ENCODE peak calls at places on chromosomes 13 and 19, in six cellular contexts. H is H1, C is IMR-90, E is trophoblast cell, N is neuronal stem cell, Z is mesenchymal stem cell. O is an unnamed sample.

GRCh38 chr19:51084505-51084904 is 1.8 kb upstream of the KLK14 start:
- DNase-seq in N (no peak), Z (no peak), C (no peak), H (no peak), E (no peak), O (no peak)

GRCh38 chr19:15328312-15328711 is 4.0 kb downstream of the BRD4 start:
- DNase-seq in N (no peak), H (no peak), C (no peak), E (peak; percentile 49), Z (peak; percentile 55), O (no peak)

GRCh38 chr19:32814046-32814445 is 55.5 kb downstream of the SLC7A9 start:
- DNase-seq in E (no peak), C (no peak), H (no peak), Z (no peak), N (no peak), O (no peak)

GRCh38 chr19:55312621-55313117 is 12.5 kb downstream of the TMEM150B start:
- DNase-seq in Z (no peak), H (no peak), N (no peak), C (no peak), E (no peak), O (peak; percentile 28)

GRCh38 chr19:18281082-18282020 is at the start of gene JUND:
- DNase-seq in C (peak; percentile 98), Z (peak; percentile 96), H (peak; percentile 90), N (peak; percentile 99), E (peak; percentile 97), O (peak; percentile 97)

GRCh38 chr19:46537136-46538097 is 41.8 kb upstream of the PNMA8B start:
- DNase-seq in Z (peak; percentile 51), H (no peak), N (no peak), C (peak; percentile 29), E (peak; percentile 38), O (peak; percentile 68)

GRCh38 chr13:28636677-28637317 is 22.1 kb upstream of the POMP start:
- DNase-seq in H (peak; percentile 54), E (peak; percentile 82), C (peak; percentile 89), N (peak; percentile 38), Z (peak; percentile 84), O (peak; percentile 79)

GRCh38 chr13:102978168-102978567 is 88.0 kb downstream of the SLC10A2 start:
- DNase-seq in Z (no peak), N (no peak), H (no peak), E (no peak), C (no peak), O (no peak)

GRCh38 chr13:101449971-101450748 is 2.3 kb upstream of the ITGBL1 start:
- DNase-seq in Z (peak; percentile 83), N (no peak), C (peak; percentile 93), E (peak; percentile 58), H (no peak), O (no peak)

GRCh38 chr19:41746593-41747227 is 8.6 kb upstream of the CEACAM6 start:
- DNase-seq in C (peak; percentile 39), E (peak; percentile 54), Z (no peak), N (peak; percentile 3), H (no peak), O (peak; percentile 64)

GRCh38 chr13:52010890-52011689 is at the start of gene ATP7B:
- DNase-seq in C (no peak), Z (peak; percentile 41), E (no peak), N (peak; percentile 45), H (no peak), O (peak; percentile 62)

GRCh38 chr13:46475586-46475991 is 77.4 kb upstream of the LRCH1 start:
- DNase-seq in N (no peak), Z (peak; percentile 81), C (no peak), H (no peak), E (no peak), O (no peak)

GRCh38 chr13:110819203-110820014 is 95.5 kb downstream of the ANKRD10 start:
- DNase-seq in H (peak; percentile 43), Z (peak; percentile 66), N (peak; percentile 79), E (peak; percentile 76), C (peak; percentile 58), O (peak; percentile 84)

GRCh38 chr19:8320564-8321066 is 560 bp downstream of the NDUFA7 start:
- DNase-seq in C (no peak), Z (peak; percentile 37), H (no peak), E (no peak), N (no peak), O (no peak)

GRCh38 chr19:12825259-12826131 is 8.9 kb downstream of the RTBDN start:
- DNase-seq in Z (peak; percentile 39), N (no peak), H (no peak), C (no peak), E (peak; percentile 32), O (peak; percentile 93)

GRCh38 chr13:40440990-40441820 is 225.2 kb downstream of the FOXO1 start:
- DNase-seq in N (no peak), C (no peak), E (peak; percentile 68), H (no peak), Z (no peak), O (no peak)

GRCh38 chr19:2122982-2123381 is 26.3 kb downstream of the IZUMO4 start:
- DNase-seq in C (no peak), E (no peak), N (no peak), Z (no peak), H (no peak), O (no peak)

GRCh38 chr19:17389957-17390664 is 3.9 kb downstream of the CCDC194 start:
- DNase-seq in E (no peak), N (no peak), H (no peak), Z (no peak), C (no peak), O (no peak)

GRCh38 chr13:113907637-113908617 is 44.1 kb upstream of the GAS6 start:
- DNase-seq in H (no peak), E (peak; percentile 30), N (no peak), Z (peak; percentile 64), C (peak; percentile 97), O (no peak)

GRCh38 chr13:97434417-97435296 is 688 bp downstream of the RAP2A start:
- DNase-seq in N (peak; percentile 24), H (no peak), Z (peak; percentile 51), C (peak; percentile 20), E (peak; percentile 6), O (peak; percentile 44)

GRCh38 chr13:32537580-32538233 is 888 bp downstream of the N4BP2L2 start:
- DNase-seq in N (no peak), Z (no peak), C (no peak), E (peak; percentile 1), H (no peak), O (peak; percentile 29)

GRCh38 chr13:33799950-33800592 is 17.9 kb upstream of the RFC3 start:
- DNase-seq in Z (peak; percentile 30), C (peak; percentile 46), E (no peak), N (no peak), H (no peak), O (no peak)

GRCh38 chr13:44565881-44566280 is 10.2 kb downstream of the TSC22D1 start:
- DNase-seq in Z (no peak), H (no peak), N (no peak), C (peak; percentile 23), E (no peak), O (no peak)

GRCh38 chr13:113297370-113297871 is 382 bp downstream of the LAMP1 start:
- DNase-seq in N (no peak), C (no peak), Z (peak; percentile 51), E (peak; percentile 24), H (no peak), O (peak; percentile 45)

GRCh38 chr13:97726664-97727235 is 226.7 kb upstream of the IPO5 start:
- DNase-seq in Z (no peak), N (no peak), E (no peak), H (no peak), C (no peak), O (no peak)

GRCh38 chr19:1672038-1672768 is 19.8 kb upstream of the TCF3 start:
- DNase-seq in E (no peak), Z (peak; percentile 29), C (peak; percentile 30), N (no peak), H (no peak), O (peak; percentile 52)

GRCh38 chr19:48734625-48735024 is 5.8 kb downstream of the RASIP1 start:
- DNase-seq in H (no peak), E (no peak), N (no peak), Z (no peak), C (no peak), O (no peak)
- H3K14ac ChIP-seq in H (no peak overlapping the region), E (no peak overlapping the region), N (no peak overlapping the region), Z (no peak overlapping the region), C (no peak overlapping the region), O (no peak overlapping the region)

GRCh38 chr19:56639217-56639616 is 3.7 kb upstream of the SMIM17 start:
- DNase-seq in N (peak; percentile 53), C (peak; percentile 3), H (no peak), E (peak; percentile 13), Z (peak; percentile 5), O (no peak)
- H3K14ac ChIP-seq in N (no peak overlapping the region), C (no peak overlapping the region), H (no peak overlapping the region), E (no peak overlapping the region), Z (no peak overlapping the region), O (no peak overlapping the region)

GRCh38 chr19:58380037-58380735 is 644 bp downstream of the ZNF837 start:
- DNase-seq in N (no peak), H (no peak), Z (no peak), E (no peak), C (no peak), O (no peak)

GRCh38 chr19:58380736-58381459 is at the start of gene ZNF837:
- DNase-seq in E (peak; percentile 100), H (peak; percentile 100), C (peak; percentile 100), N (peak; percentile 100), Z (peak; percentile 100), O (peak; percentile 100)

GRCh38 chr19:58385313-58386165 is 1.5 kb upstream of the RPS5 start:
- DNase-seq in N (no peak), E (no peak), Z (no peak), C (no peak), H (no peak), O (peak; percentile 31)

GRCh38 chr19:58381460-58382220 is 810 bp upstream of the ZNF837 start:
- DNase-seq in H (no peak), N (no peak), E (no peak), Z (no peak), C (no peak), O (no peak)

DNA sequence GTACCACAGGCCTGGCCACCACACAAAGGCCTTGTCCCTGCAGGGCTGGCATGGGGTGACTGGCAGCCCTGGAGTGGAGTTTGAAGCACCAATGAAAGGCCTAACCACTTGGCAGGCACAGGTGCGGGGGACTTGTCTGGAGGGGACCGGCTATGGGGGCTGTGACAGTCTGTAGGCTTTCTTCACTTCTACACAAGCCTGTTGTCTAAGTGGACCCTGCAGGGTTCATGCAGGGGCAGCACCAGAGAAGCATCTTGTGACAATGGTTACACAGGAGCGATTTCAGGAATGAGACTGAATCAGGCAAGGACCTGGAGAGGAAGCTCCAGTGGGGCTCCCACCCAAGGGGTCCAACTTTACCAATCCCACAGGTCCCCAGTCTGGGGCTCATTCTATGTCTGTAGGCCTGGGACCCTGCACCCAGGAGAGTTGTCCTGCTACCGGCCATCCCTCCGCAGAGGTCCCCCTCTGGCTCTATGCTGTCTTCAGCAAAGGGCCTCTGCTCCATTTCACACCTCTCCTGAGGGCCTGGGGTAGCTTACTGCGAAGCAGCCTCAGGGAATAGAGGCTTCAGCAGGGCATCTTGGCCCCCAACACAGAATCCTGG is 2.3 kb upstream of the ZNF837 start:
- DNase-seq in Z (no peak), N (no peak), C (no peak), H (no peak), E (no peak), O (peak; percentile 24)
- H3K14ac ChIP-seq in Z (no peak overlapping the region), N (no peak overlapping the region), C (no peak overlapping the region), H (no peak overlapping the region), E (no peak overlapping the region), O (no peak overlapping the region)

DNA sequence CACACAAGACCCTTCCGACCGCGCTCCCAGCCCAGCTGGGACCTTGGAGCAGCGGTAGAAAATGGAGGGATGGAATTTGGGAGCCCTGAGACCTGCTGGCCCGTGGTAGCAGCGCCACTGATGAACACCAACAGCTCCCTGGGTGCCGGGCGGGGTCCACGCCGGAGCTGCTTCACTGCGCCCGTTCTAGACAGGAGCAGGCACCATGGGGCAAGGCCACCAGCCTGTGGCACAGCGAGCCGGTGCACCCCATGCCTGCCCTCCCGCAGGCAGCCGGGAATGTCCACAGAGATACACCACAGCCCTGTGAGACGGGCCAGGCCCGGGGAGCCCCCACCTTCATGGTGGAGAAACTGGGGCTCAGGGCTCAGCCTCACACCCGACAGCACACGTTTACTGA is 9.9 kb upstream of the SHC2 start:
- DNase-seq in N (no peak), E (no peak), C (no peak), H (no peak), Z (no peak), O (no peak)
- H3K14ac ChIP-seq in N (no peak overlapping the region), E (no peak overlapping the region), C (no peak overlapping the region), H (no peak overlapping the region), Z (no peak overlapping the region), O (no peak overlapping the region)

O was measured in H9.